ENCODE peak calls at places on chromosomes 11 and 22, in four cellular contexts. One of them, this sample, is unnamed.

GRCh38 chr11:105443623-105444022 is 166.2 kb upstream of the GRIA4 start:
- DNase-seq in DND-41: no peak
- DNase-seq in fibroblast of lung: no peak
- DNase-seq in right lobe of liver: no peak
- DNase-seq in this sample: no peak

GRCh38 chr11:115761348-115761747 is 257.1 kb upstream of the CADM1 start:
- DNase-seq in DND-41: no peak
- DNase-seq in fibroblast of lung: no peak
- DNase-seq in right lobe of liver: no peak
- DNase-seq in this sample: no peak

GRCh38 chr11:15903246-15903645 is 453.1 kb downstream of the SOX6 start:
- DNase-seq in DND-41: no peak
- DNase-seq in fibroblast of lung: no peak
- DNase-seq in right lobe of liver: peak; percentile 54
- DNase-seq in this sample: no peak

GRCh38 chr11:115267871-115268270 is 236.3 kb downstream of the CADM1 start:
- DNase-seq in DND-41: no peak
- DNase-seq in fibroblast of lung: no peak
- DNase-seq in right lobe of liver: no peak
- DNase-seq in this sample: no peak

GRCh38 chr11:64853709-64854108 is 9.3 kb upstream of the CDC42BPG start:
- DNase-seq in DND-41: no peak
- DNase-seq in fibroblast of lung: no peak
- DNase-seq in right lobe of liver: no peak
- DNase-seq in this sample: no peak

GRCh38 chr11:120052196-120052775 is 85.6 kb downstream of the TRIM29 start:
- DNase-seq in DND-41: no peak
- DNase-seq in fibroblast of lung: no peak
- DNase-seq in right lobe of liver: no peak
- DNase-seq in this sample: no peak

GRCh38 chr11:74009675-74010305 is 905 bp upstream of the UCP3 start:
- DNase-seq in DND-41: no peak
- DNase-seq in fibroblast of lung: no peak
- DNase-seq in right lobe of liver: no peak
- DNase-seq in this sample: no peak

GRCh38 chr11:71425851-71426250 is 22.3 kb downstream of the DHCR7 start:
- DNase-seq in DND-41: no peak
- DNase-seq in fibroblast of lung: no peak
- DNase-seq in right lobe of liver: no peak
- DNase-seq in this sample: no peak

GRCh38 chr11:33605703-33606102 is 94.9 kb downstream of the C11orf91 start:
- DNase-seq in DND-41: no peak
- DNase-seq in fibroblast of lung: no peak
- DNase-seq in right lobe of liver: no peak
- DNase-seq in this sample: no peak

GRCh38 chr11:113574586-113574985 is 99.4 kb upstream of the DRD2 start:
- DNase-seq in DND-41: no peak
- DNase-seq in fibroblast of lung: no peak
- DNase-seq in right lobe of liver: no peak
- DNase-seq in this sample: no peak

GRCh38 chr22:49826603-49827306 is 918 bp downstream of the BRD1 start:
- DNase-seq in DND-41: peak; percentile 47
- DNase-seq in fibroblast of lung: peak; percentile 50
- DNase-seq in right lobe of liver: peak; percentile 66
- DNase-seq in this sample: peak; percentile 53

GRCh38 chr22:26724414-26724813 is 67.0 kb downstream of the MIAT start:
- DNase-seq in DND-41: no peak
- DNase-seq in fibroblast of lung: no peak
- DNase-seq in right lobe of liver: no peak
- DNase-seq in this sample: no peak

GRCh38 chr11:70503201-70503877 is 105.0 kb downstream of the CTTN start:
- DNase-seq in DND-41: no peak
- DNase-seq in fibroblast of lung: no peak
- DNase-seq in right lobe of liver: no peak
- DNase-seq in this sample: no peak

GRCh38 chr11:33258631-33259184 is 1.5 kb downstream of the HIPK3 start:
- DNase-seq in DND-41: no peak
- DNase-seq in fibroblast of lung: peak; percentile 70
- DNase-seq in right lobe of liver: no peak
- DNase-seq in this sample: peak; percentile 72

GRCh38 chr11:30631148-30631547 is 45.0 kb upstream of the MPPED2 start:
- DNase-seq in DND-41: no peak
- DNase-seq in fibroblast of lung: no peak
- DNase-seq in right lobe of liver: no peak
- DNase-seq in this sample: no peak

GRCh38 chr22:26174280-26174679 is 5.0 kb downstream of the SEZ6L start:
- DNase-seq in DND-41: no peak
- DNase-seq in fibroblast of lung: no peak
- DNase-seq in right lobe of liver: no peak
- DNase-seq in this sample: no peak

GRCh38 chr22:24878969-24879368 is 67.5 kb downstream of the LHFPL7 start:
- DNase-seq in DND-41: no peak
- DNase-seq in fibroblast of lung: no peak
- DNase-seq in right lobe of liver: no peak
- DNase-seq in this sample: no peak

GRCh38 chr11:115504279-115505158 is at the start of gene CADM1:
- DNase-seq in DND-41: no peak
- DNase-seq in fibroblast of lung: peak; percentile 90
- DNase-seq in right lobe of liver: peak; percentile 98
- DNase-seq in this sample: peak; percentile 13

GRCh38 chr11:17351510-17352176 is at the start of gene NCR3LG1:
- DNase-seq in DND-41: peak; percentile 64
- DNase-seq in fibroblast of lung: peak; percentile 78
- DNase-seq in right lobe of liver: peak; percentile 72
- DNase-seq in this sample: peak; percentile 72

GRCh38 chr11:64537876-64538275 is 53.1 kb upstream of the SLC22A12 start:
- DNase-seq in DND-41: no peak
- DNase-seq in fibroblast of lung: no peak
- DNase-seq in right lobe of liver: no peak
- DNase-seq in this sample: no peak

GRCh38 chr22:30637701-30638114 is 2.1 kb downstream of the SLC35E4 start:
- DNase-seq in DND-41: no peak
- DNase-seq in fibroblast of lung: no peak
- DNase-seq in right lobe of liver: no peak
- DNase-seq in this sample: peak; percentile 16

GRCh38 chr22:26887456-26887855 is 230.1 kb downstream of the MIAT start:
- DNase-seq in DND-41: no peak
- DNase-seq in fibroblast of lung: peak; percentile 4
- DNase-seq in right lobe of liver: no peak
- DNase-seq in this sample: peak; percentile 93

GRCh38 chr11:26762089-26762488 is 40.2 kb upstream of the SLC5A12 start:
- DNase-seq in DND-41: no peak
- DNase-seq in fibroblast of lung: no peak
- DNase-seq in right lobe of liver: no peak
- DNase-seq in this sample: no peak

GRCh38 chr22:23404689-23405365 is 175.3 kb downstream of the IGLL1 start:
- DNase-seq in DND-41: peak; percentile 58
- DNase-seq in fibroblast of lung: peak; percentile 22
- DNase-seq in right lobe of liver: no peak
- DNase-seq in this sample: peak; percentile 42

GRCh38 chr22:30574095-30574981 is at the start of gene GAL3ST1:
- DNase-seq in DND-41: no peak
- DNase-seq in fibroblast of lung: no peak
- DNase-seq in right lobe of liver: peak; percentile 65
- DNase-seq in this sample: no peak

GRCh38 chr11:16013649-16014275 is 342.6 kb downstream of the SOX6 start:
- DNase-seq in DND-41: no peak
- DNase-seq in fibroblast of lung: peak; percentile 56
- DNase-seq in right lobe of liver: no peak
- DNase-seq in this sample: peak; percentile 10

GRCh38 chr11:70080763-70081162 is 2.6 kb downstream of the ANO1 start:
- DNase-seq in DND-41: no peak
- DNase-seq in fibroblast of lung: no peak
- DNase-seq in right lobe of liver: no peak
- DNase-seq in this sample: no peak

GRCh38 chr11:131511794-131512193 is 141.4 kb downstream of the NTM start:
- DNase-seq in DND-41: peak; percentile 21
- DNase-seq in fibroblast of lung: no peak
- DNase-seq in right lobe of liver: peak; percentile 52
- DNase-seq in this sample: no peak

GRCh38 chr22:50252081-50253045 is 1.3 kb upstream of the HDAC10 start:
- DNase-seq in DND-41: peak; percentile 64
- DNase-seq in fibroblast of lung: peak; percentile 64
- DNase-seq in right lobe of liver: peak; percentile 83
- DNase-seq in this sample: peak; percentile 65

GRCh38 chr11:5291207-5291838 is 10.4 kb downstream of the OR51B4 start:
- DNase-seq in DND-41: no peak
- DNase-seq in fibroblast of lung: peak; percentile 70
- DNase-seq in right lobe of liver: no peak
- DNase-seq in this sample: peak; percentile 57

GRCh38 chr22:50700387-50701075 is 27.9 kb downstream of the SHANK3 start:
- DNase-seq in DND-41: no peak
- DNase-seq in fibroblast of lung: no peak
- DNase-seq in right lobe of liver: peak; percentile 96
- DNase-seq in this sample: no peak

GRCh38 chr11:8192016-8192895 is 23.4 kb upstream of the RIC3 start:
- DNase-seq in DND-41: peak; percentile 58
- DNase-seq in fibroblast of lung: peak; percentile 72
- DNase-seq in right lobe of liver: peak; percentile 65
- DNase-seq in this sample: peak; percentile 75

GRCh38 chr11:34263462-34264186 is 94.2 kb downstream of the ABTB2 start:
- DNase-seq in DND-41: no peak
- DNase-seq in fibroblast of lung: peak; percentile 59
- DNase-seq in right lobe of liver: peak; percentile 77
- DNase-seq in this sample: peak; percentile 84

GRCh38 chr11:32886180-32886579 is 6.4 kb upstream of the QSER1 start:
- DNase-seq in DND-41: no peak
- DNase-seq in fibroblast of lung: no peak
- DNase-seq in right lobe of liver: peak; percentile 60
- DNase-seq in this sample: no peak

GRCh38 chr22:46386312-46386711 is 50.8 kb downstream of the TRMU start:
- DNase-seq in DND-41: no peak
- DNase-seq in fibroblast of lung: no peak
- DNase-seq in right lobe of liver: no peak
- DNase-seq in this sample: no peak
- TF ChIP-seq CTCF in DND-41: peak; percentile 27
- TF ChIP-seq CTCF in fibroblast of lung: no peak
- TF ChIP-seq CTCF in right lobe of liver: no peak
- TF ChIP-seq CTCF in this sample: peak; percentile 12

GRCh38 chr11:123233280-123233977 is 38.4 kb upstream of the CLMP start:
- DNase-seq in DND-41: no peak
- DNase-seq in fibroblast of lung: no peak
- DNase-seq in right lobe of liver: no peak
- DNase-seq in this sample: no peak
- H3K4me3 ChIP-seq in DND-41: no peak overlapping the region
- H3K4me3 ChIP-seq in fibroblast of lung: no peak overlapping the region
- H3K4me3 ChIP-seq in right lobe of liver: no peak overlapping the region
- H3K4me3 ChIP-seq in this sample: no peak overlapping the region

GRCh38 chr11:108616549-108616948 is 23.0 kb upstream of the EXPH5 start:
- DNase-seq in DND-41: no peak
- DNase-seq in fibroblast of lung: peak; percentile 7
- DNase-seq in right lobe of liver: no peak
- DNase-seq in this sample: peak; percentile 87

GRCh38 chr11:108617055-108617454 is 23.5 kb upstream of the EXPH5 start:
- DNase-seq in DND-41: no peak
- DNase-seq in fibroblast of lung: no peak
- DNase-seq in right lobe of liver: no peak
- DNase-seq in this sample: no peak

GRCh38 chr11:108614086-108614485 is 20.5 kb upstream of the EXPH5 start:
- DNase-seq in DND-41: no peak
- DNase-seq in fibroblast of lung: no peak
- DNase-seq in right lobe of liver: no peak
- DNase-seq in this sample: no peak

GRCh38 chr11:108620958-108621772 is 27.6 kb upstream of the EXPH5 start:
- DNase-seq in DND-41: no peak
- DNase-seq in fibroblast of lung: no peak
- DNase-seq in right lobe of liver: no peak
- DNase-seq in this sample: no peak

DNA sequence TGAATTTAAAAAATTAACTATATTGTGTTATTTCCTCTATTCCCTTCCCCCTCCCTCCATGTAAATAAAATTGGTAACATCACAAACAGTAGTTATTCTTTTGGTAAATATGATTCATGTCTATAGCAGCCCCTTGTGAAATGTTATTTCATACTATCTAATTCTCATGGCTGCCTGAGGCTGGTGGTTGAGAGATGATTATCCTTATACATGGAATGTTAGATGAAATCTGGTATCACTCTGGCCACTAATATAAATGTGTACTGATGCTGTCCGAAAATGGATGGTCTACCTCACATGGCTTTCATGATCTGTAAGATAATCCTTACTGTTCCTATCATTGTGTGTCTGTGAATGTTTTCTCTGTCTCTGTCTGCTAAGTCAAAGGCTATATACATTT is 25.0 kb upstream of the EXPH5 start:
- DNase-seq in DND-41: no peak
- DNase-seq in fibroblast of lung: no peak
- DNase-seq in right lobe of liver: no peak
- DNase-seq in this sample: no peak
- TF ChIP-seq CTCF in DND-41: no peak
- TF ChIP-seq CTCF in fibroblast of lung: no peak
- TF ChIP-seq CTCF in right lobe of liver: no peak
- TF ChIP-seq CTCF in this sample: no peak

GRCh38 chr11:118921929-118922744 is 3.6 kb downstream of the BCL9L start:
- DNase-seq in DND-41: no peak
- DNase-seq in fibroblast of lung: peak; percentile 87
- DNase-seq in right lobe of liver: peak; percentile 95
- DNase-seq in this sample: peak; percentile 87
- H3K4me3 ChIP-seq in DND-41: peak overlapping the region; percentile 97
- H3K4me3 ChIP-seq in fibroblast of lung: peak overlapping the region; percentile 89
- H3K4me3 ChIP-seq in right lobe of liver: peak overlapping the region; percentile 78
- H3K4me3 ChIP-seq in this sample: peak overlapping the region; percentile 97

This sample was measured in fibroblast of the aortic adventitia.